ENCODE peak calls at places on chromosomes 4 and X, in ten cellular contexts. Q is MM.1S, S is ascending aorta, C is right cardiac atrium, X is PC-3, B is ovary, J is fibroblast of lung, M is PC-9, G is trophoblast cell, L is Panc1. N is an unnamed sample. For H3K9me3, the result is how much of the 10 kb centered on the place peaks cover.

GRCh38 chrX:13471269-13471668 is 98.1 kb upstream of the EGFL6 start:
- DNase-seq in Q (no peak), S (no peak), C (no peak), X (no peak), B (no peak), J (no peak), M (no peak), G (no peak), L (no peak), N (no peak)

GRCh38 chrX:3609800-3610199 is 103.6 kb downstream of the PRKX start:
- DNase-seq in Q (no peak), S (no peak), C (no peak), X (peak), B (no peak), J (peak), M (no peak), G (no peak), L (no peak), N (no peak)

GRCh38 chr4:749771-750666 is 44.4 kb downstream of the PCGF3 start:
- DNase-seq in Q (no peak), S (no peak), C (peak), X (no peak), B (no peak), J (peak), M (no peak), G (no peak), L (no peak), N (no peak)

GRCh38 chrX:8404443-8404842 is 60.2 kb upstream of the VCX3B start:
- DNase-seq in Q (no peak), S (peak), C (peak), X (peak), B (no peak), J (no peak), M (peak), G (no peak), L (no peak), N (no peak)

GRCh38 chr4:10079951-10080873 is 36.4 kb downstream of the WDR1 start:
- DNase-seq in Q (no peak), S (peak), C (no peak), X (no peak), B (no peak), J (no peak), M (no peak), G (no peak), L (no peak), N (no peak)

GRCh38 chr4:138540056-138540800 is 298.1 kb upstream of the SLC7A11 start:
- DNase-seq in Q (no peak), S (no peak), C (no peak), X (peak), B (no peak), J (no peak), M (no peak), G (no peak), L (no peak), N (no peak)

GRCh38 chr4:110411599-110412011 is 64.3 kb upstream of the ENPEP start:
- DNase-seq in Q (no peak), S (no peak), C (no peak), X (no peak), B (no peak), J (no peak), M (no peak), G (no peak), L (no peak), N (no peak)

GRCh38 chr4:33518852-33519251 is 2725.5 kb downstream of the ARAP2 start:
- DNase-seq in Q (no peak), S (no peak), C (no peak), X (no peak), B (no peak), J (no peak), M (no peak), G (no peak), L (no peak), N (no peak)

GRCh38 chrX:69505772-69506616 is 1.9 kb downstream of the NALF2 start:
- DNase-seq in Q (no peak), S (no peak), C (no peak), X (no peak), B (no peak), J (no peak), M (no peak), G (no peak), L (no peak), N (no peak)

GRCh38 chrX:38929966-38930421 is 128.7 kb downstream of the MID1IP1 start:
- DNase-seq in Q (peak), S (peak), C (no peak), X (peak), B (no peak), J (peak), M (no peak), G (no peak), L (no peak), N (no peak)

GRCh38 chrX:57655065-57655464 is 25.0 kb downstream of the NLRP2B start:
- DNase-seq in Q (no peak), S (no peak), C (no peak), X (no peak), B (no peak), J (no peak), M (no peak), G (no peak), L (no peak), N (no peak)

GRCh38 chr4:77010841-77011354 is 61.3 kb downstream of the SEPTIN11 start:
- DNase-seq in Q (no peak), S (no peak), C (no peak), X (peak), B (no peak), J (peak), M (no peak), G (no peak), L (no peak), N (no peak)

GRCh38 chrX:132071260-132071659 is 48.2 kb downstream of the STK26 start:
- DNase-seq in Q (no peak), S (no peak), C (no peak), X (peak), B (no peak), J (peak), M (no peak), G (peak), L (no peak), N (no peak)

GRCh38 chrX:51641421-51642021 is 22.8 kb upstream of the CENPVL3 start:
- DNase-seq in Q (peak), S (no peak), C (no peak), X (peak), B (no peak), J (peak), M (no peak), G (peak), L (peak), N (peak)

GRCh38 chr4:19684079-19684478 is 567.6 kb upstream of the SLIT2 start:
- DNase-seq in Q (no peak), S (no peak), C (no peak), X (no peak), B (no peak), J (peak), M (no peak), G (no peak), L (no peak), N (no peak)

GRCh38 chrX:118056870-118057269 is 59.7 kb downstream of the KLHL13 start:
- DNase-seq in Q (no peak), S (no peak), C (no peak), X (no peak), B (no peak), J (no peak), M (no peak), G (no peak), L (no peak), N (no peak)

GRCh38 chr4:146949559-146949958 is 3.9 kb upstream of the TTC29 start:
- DNase-seq in Q (no peak), S (no peak), C (no peak), X (no peak), B (no peak), J (no peak), M (no peak), G (no peak), L (no peak), N (no peak)

GRCh38 chr4:66465111-66465510 is 794.8 kb upstream of the EPHA5 start:
- DNase-seq in Q (no peak), S (no peak), C (no peak), X (peak), B (no peak), J (no peak), M (no peak), G (no peak), L (no peak), N (no peak)

GRCh38 chrX:45068555-45068954 is 132.1 kb downstream of the DIPK2B start:
- DNase-seq in Q (peak), S (no peak), C (no peak), X (no peak), B (no peak), J (no peak), M (no peak), G (no peak), L (no peak), N (no peak)

GRCh38 chr4:6258026-6258360 is 11.7 kb upstream of the WFS1 start:
- DNase-seq in Q (no peak), S (no peak), C (no peak), X (no peak), B (no peak), J (no peak), M (no peak), G (no peak), L (no peak), N (no peak)

GRCh38 chr4:871484-871883 is 45.6 kb upstream of the CPLX1 start:
- DNase-seq in Q (no peak), S (no peak), C (no peak), X (no peak), B (no peak), J (no peak), M (no peak), G (no peak), L (no peak), N (no peak)

GRCh38 chrX:24493740-24494543 is 28.9 kb downstream of the PDK3 start:
- DNase-seq in Q (no peak), S (no peak), C (no peak), X (peak), B (no peak), J (no peak), M (no peak), G (no peak), L (no peak), N (no peak)

DNA sequence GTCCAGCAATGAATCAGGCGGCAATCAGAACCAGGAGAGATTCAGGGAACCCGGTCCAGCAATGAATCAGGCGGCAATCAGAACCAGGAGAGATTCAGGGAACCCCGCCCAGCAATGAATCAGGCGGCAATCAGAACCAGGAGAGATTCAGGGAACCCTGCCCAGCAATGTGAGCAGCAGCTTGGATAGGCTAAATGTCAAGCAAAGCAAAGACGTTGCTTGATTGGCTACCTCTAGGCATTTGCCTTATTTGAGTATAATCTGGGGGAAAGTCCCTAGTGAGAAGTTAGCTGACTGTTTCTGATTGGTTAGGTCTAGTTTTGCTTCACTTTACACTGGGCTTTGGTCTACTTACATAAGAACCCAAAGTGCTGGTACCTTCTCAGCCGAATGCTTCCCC is 1212.2 kb upstream of the TENM3 start:
- DNase-seq in Q (no peak), S (no peak), C (no peak), X (peak), B (no peak), J (peak), M (no peak), G (no peak), L (no peak), N (no peak)
- H3K27ac ChIP-seq in Q (no peak), S (peak), C (no peak), X (peak), B (no peak), J (no peak), M (no peak), G (no peak), L (no peak), N (no peak)

DNA sequence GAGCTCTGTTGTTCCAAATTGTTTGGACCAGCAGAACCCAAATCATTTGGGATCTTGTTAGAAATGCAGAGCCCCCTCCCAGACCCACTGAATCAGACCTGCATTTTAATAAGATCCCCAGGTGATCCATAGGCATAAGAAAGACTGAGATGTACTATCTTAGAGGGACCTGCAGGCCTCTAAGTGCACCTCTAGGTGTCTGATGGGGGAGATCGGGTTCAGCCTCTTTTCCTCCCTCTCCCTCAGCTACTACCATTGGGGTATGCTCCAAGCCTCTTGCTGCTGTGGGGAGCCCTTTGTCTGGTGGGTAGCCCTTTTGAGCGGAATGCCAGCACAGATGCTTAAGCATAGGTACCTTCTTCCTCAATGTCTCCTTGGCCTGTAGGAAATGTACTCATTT is 63.8 kb upstream of the RPS6KA3 start:
- DNase-seq in Q (no peak), S (no peak), C (no peak), X (no peak), B (no peak), J (no peak), M (no peak), G (no peak), L (no peak), N (no peak)
- H3K9me3 ChIP-seq in Q (under half), S (under half), C (under half), X (under half), B (under half), J (under half), M (under half), G (under half), L (under half), N (under half)

DNA sequence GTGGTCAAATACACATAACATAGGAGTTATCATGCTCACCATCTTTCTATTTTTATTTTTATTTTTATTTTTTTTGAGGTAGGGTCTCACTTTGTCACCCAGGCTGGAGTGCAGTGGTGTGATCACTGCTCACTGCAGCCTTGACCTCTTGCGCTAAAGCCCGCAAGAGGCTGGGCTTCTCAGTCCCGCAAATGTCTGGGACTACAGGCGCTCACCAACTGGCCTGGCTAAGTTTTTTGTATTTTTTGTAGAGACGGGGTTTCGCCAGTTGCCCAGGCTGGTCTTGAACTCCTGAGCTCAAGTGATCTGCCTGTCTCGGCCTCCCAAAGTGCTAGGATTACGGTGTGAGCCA is 295 bp upstream of the TLR10 start:
- DNase-seq in Q (no peak), S (no peak), C (no peak), X (no peak), B (no peak), J (no peak), M (no peak), G (no peak), L (no peak), N (no peak)
- H3K27ac ChIP-seq in Q (no peak), S (no peak), C (no peak), X (no peak), B (no peak), J (no peak), M (no peak), G (no peak), L (no peak), N (no peak)

GRCh38 chr4:8738471-8738931 is 133.1 kb downstream of the HMX1 start:
- DNase-seq in Q (no peak), S (peak), C (no peak), X (no peak), B (no peak), J (no peak), M (no peak), G (no peak), L (no peak), N (no peak)
- H3K9me3 ChIP-seq in Q (under half), S (under half), C (under half), X (under half), B (under half), J (under half), M (under half), G (under half), L (under half), N (under half)

GRCh38 chr4:112895785-112896184 is 153.7 kb upstream of the ANK2 start:
- DNase-seq in Q (no peak), S (no peak), C (no peak), X (no peak), B (no peak), J (peak), M (no peak), G (no peak), L (no peak), N (no peak)
- H3K27ac ChIP-seq in Q (no peak), S (no peak), C (no peak), X (no peak), B (peak), J (no peak), M (no peak), G (no peak), L (no peak), N (no peak)

GRCh38 chr4:185370291-185370690 is 25.4 kb downstream of the LRP2BP start:
- DNase-seq in Q (no peak), S (no peak), C (no peak), X (no peak), B (no peak), J (no peak), M (no peak), G (no peak), L (no peak), N (no peak)
- H3K9me3 ChIP-seq in Q (under half), S (under half), C (under half), X (under half), B (under half), J (under half), M (under half), G (under half), L (under half), N (under half)

GRCh38 chr4:40990202-40990898 is 224.0 kb downstream of the APBB2 start:
- DNase-seq in Q (no peak), S (peak), C (no peak), X (peak), B (no peak), J (peak), M (peak), G (peak), L (peak), N (no peak)
- H3K27ac ChIP-seq in Q (no peak), S (peak), C (no peak), X (peak), B (no peak), J (peak), M (peak), G (no peak), L (no peak), N (no peak)

GRCh38 chrX:145609951-145610511 is 207.6 kb upstream of the SLITRK2 start:
- DNase-seq in Q (no peak), S (no peak), C (no peak), X (peak), B (no peak), J (peak), M (no peak), G (no peak), L (peak), N (no peak)

DNA sequence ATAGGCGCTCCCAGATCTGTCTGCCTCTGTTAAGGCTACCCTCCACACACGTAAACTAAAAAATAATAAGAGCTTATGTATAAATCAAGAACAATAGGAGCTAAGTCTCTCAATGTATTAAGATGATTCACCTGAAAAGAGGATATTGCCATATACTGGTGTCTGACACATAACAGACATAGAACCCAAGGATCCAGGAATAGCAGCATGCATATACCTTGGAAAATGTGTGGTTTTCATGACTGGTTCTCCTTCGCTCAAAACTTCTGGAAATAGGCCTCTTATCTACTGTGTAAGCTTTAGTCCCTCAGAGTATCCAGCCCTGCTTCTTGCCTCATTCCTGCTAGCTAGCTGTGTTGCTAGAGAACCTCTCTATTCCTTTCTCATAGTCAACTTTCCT is 203.7 kb upstream of the SLITRK2 start:
- DNase-seq in Q (no peak), S (no peak), C (no peak), X (peak), B (no peak), J (no peak), M (no peak), G (no peak), L (no peak), N (no peak)
- H3K9me3 ChIP-seq in Q (under half), S (under half), C (under half), X (under half), B (under half), J (under half), M (under half), G (under half), L (under half), N (under half)

GRCh38 chrX:110600745-110601310 is 194.8 kb downstream of the CHRDL1 start:
- DNase-seq in Q (no peak), S (no peak), C (no peak), X (peak), B (no peak), J (no peak), M (peak), G (no peak), L (no peak), N (no peak)
- H3K27ac ChIP-seq in Q (no peak), S (no peak), C (no peak), X (no peak), B (no peak), J (no peak), M (no peak), G (no peak), L (no peak), N (no peak)

N was measured in CD4-positive, CD25-positive, alpha-beta regulatory T cell.